ENCODE peak calls at places on chromosomes 4 and X, in six cellular contexts. One of them, this sample, is unnamed.

GRCh38 chr4:6910340-6910959 is 824 bp downstream of the TBC1D14 start:
- DNase-seq in NB4: peak
- DNase-seq in A549: peak
- DNase-seq in HepG2: no peak
- DNase-seq in K562: peak
- DNase-seq in endothelial cell of umbilical vein: no peak
- DNase-seq in this sample: no peak

GRCh38 chr4:94892051-94892450 is 134.3 kb downstream of the BMPR1B start:
- DNase-seq in NB4: no peak
- DNase-seq in A549: peak
- DNase-seq in HepG2: no peak
- DNase-seq in K562: no peak
- DNase-seq in endothelial cell of umbilical vein: peak
- DNase-seq in this sample: no peak

GRCh38 chr4:1010522-1011021 is 854 bp upstream of the FGFRL1 start:
- DNase-seq in NB4: peak
- DNase-seq in A549: peak
- DNase-seq in HepG2: no peak
- DNase-seq in K562: peak
- DNase-seq in endothelial cell of umbilical vein: peak
- DNase-seq in this sample: no peak

GRCh38 chr4:182254381-182254780 is 11.2 kb downstream of the TENM3 start:
- DNase-seq in NB4: no peak
- DNase-seq in A549: no peak
- DNase-seq in HepG2: no peak
- DNase-seq in K562: no peak
- DNase-seq in endothelial cell of umbilical vein: no peak
- DNase-seq in this sample: no peak

GRCh38 chrX:12956704-12957541 is 18.0 kb upstream of the TMSB4X start:
- DNase-seq in NB4: peak
- DNase-seq in A549: peak
- DNase-seq in HepG2: no peak
- DNase-seq in K562: peak
- DNase-seq in endothelial cell of umbilical vein: peak
- DNase-seq in this sample: peak

GRCh38 chr4:98101988-98102387 is 41.3 kb downstream of the STPG2 start:
- DNase-seq in NB4: no peak
- DNase-seq in A549: no peak
- DNase-seq in HepG2: no peak
- DNase-seq in K562: no peak
- DNase-seq in endothelial cell of umbilical vein: no peak
- DNase-seq in this sample: no peak

GRCh38 chr4:5894266-5894665 is 1.4 kb upstream of the CRMP1 start:
- DNase-seq in NB4: no peak
- DNase-seq in A549: no peak
- DNase-seq in HepG2: no peak
- DNase-seq in K562: no peak
- DNase-seq in endothelial cell of umbilical vein: no peak
- DNase-seq in this sample: no peak

GRCh38 chr4:52864816-52865215 is 2.7 kb downstream of the RASL11B start:
- DNase-seq in NB4: no peak
- DNase-seq in A549: no peak
- DNase-seq in HepG2: no peak
- DNase-seq in K562: no peak
- DNase-seq in endothelial cell of umbilical vein: peak
- DNase-seq in this sample: no peak

GRCh38 chr4:32207456-32207855 is 1487.3 kb downstream of the PCDH7 start:
- DNase-seq in NB4: no peak
- DNase-seq in A549: no peak
- DNase-seq in HepG2: no peak
- DNase-seq in K562: no peak
- DNase-seq in endothelial cell of umbilical vein: no peak
- DNase-seq in this sample: no peak

GRCh38 chrX:136028383-136028984 is 43.2 kb downstream of the SLC9A6 start:
- DNase-seq in NB4: peak
- DNase-seq in A549: peak
- DNase-seq in HepG2: peak
- DNase-seq in K562: peak
- DNase-seq in endothelial cell of umbilical vein: peak
- DNase-seq in this sample: no peak

GRCh38 chr4:1293981-1294380 is 4.3 kb downstream of the MAEA start:
- DNase-seq in NB4: no peak
- DNase-seq in A549: no peak
- DNase-seq in HepG2: no peak
- DNase-seq in K562: no peak
- DNase-seq in endothelial cell of umbilical vein: no peak
- DNase-seq in this sample: no peak

GRCh38 chr4:3827616-3828492 is 61.7 kb downstream of the ADRA2C start:
- DNase-seq in NB4: no peak
- DNase-seq in A549: peak
- DNase-seq in HepG2: peak
- DNase-seq in K562: no peak
- DNase-seq in endothelial cell of umbilical vein: no peak
- DNase-seq in this sample: no peak

GRCh38 chrX:8890794-8891193 is 89.6 kb upstream of the FAM9A start:
- DNase-seq in NB4: no peak
- DNase-seq in A549: no peak
- DNase-seq in HepG2: no peak
- DNase-seq in K562: no peak
- DNase-seq in endothelial cell of umbilical vein: no peak
- DNase-seq in this sample: no peak

GRCh38 chr4:121304843-121305348 is 75.9 kb downstream of the QRFPR start:
- DNase-seq in NB4: no peak
- DNase-seq in A549: no peak
- DNase-seq in HepG2: no peak
- DNase-seq in K562: no peak
- DNase-seq in endothelial cell of umbilical vein: no peak
- DNase-seq in this sample: no peak

GRCh38 chr4:147924604-147925412 is 192.9 kb downstream of the ARHGAP10 start:
- DNase-seq in NB4: peak
- DNase-seq in A549: peak
- DNase-seq in HepG2: peak
- DNase-seq in K562: no peak
- DNase-seq in endothelial cell of umbilical vein: peak
- DNase-seq in this sample: no peak

GRCh38 chr4:47442980-47443379 is 20.5 kb downstream of the COMMD8 start:
- DNase-seq in NB4: peak
- DNase-seq in A549: no peak
- DNase-seq in HepG2: no peak
- DNase-seq in K562: no peak
- DNase-seq in endothelial cell of umbilical vein: no peak
- DNase-seq in this sample: no peak

GRCh38 chr4:177451108-177451500 is 8.9 kb upstream of the AGA start:
- DNase-seq in NB4: peak
- DNase-seq in A549: no peak
- DNase-seq in HepG2: no peak
- DNase-seq in K562: no peak
- DNase-seq in endothelial cell of umbilical vein: no peak
- DNase-seq in this sample: no peak

GRCh38 chr4:185395255-185395955 is at the start of gene LRP2BP:
- DNase-seq in NB4: peak
- DNase-seq in A549: no peak
- DNase-seq in HepG2: peak
- DNase-seq in K562: no peak
- DNase-seq in endothelial cell of umbilical vein: peak
- DNase-seq in this sample: peak

GRCh38 chr4:146336413-146336807 is 122.1 kb downstream of the REELD1 start:
- DNase-seq in NB4: no peak
- DNase-seq in A549: peak
- DNase-seq in HepG2: peak
- DNase-seq in K562: no peak
- DNase-seq in endothelial cell of umbilical vein: peak
- DNase-seq in this sample: no peak

GRCh38 chr4:98433608-98434198 is 172.5 kb downstream of the RAP1GDS1 start:
- DNase-seq in NB4: no peak
- DNase-seq in A549: no peak
- DNase-seq in HepG2: no peak
- DNase-seq in K562: no peak
- DNase-seq in endothelial cell of umbilical vein: no peak
- DNase-seq in this sample: no peak

DNA sequence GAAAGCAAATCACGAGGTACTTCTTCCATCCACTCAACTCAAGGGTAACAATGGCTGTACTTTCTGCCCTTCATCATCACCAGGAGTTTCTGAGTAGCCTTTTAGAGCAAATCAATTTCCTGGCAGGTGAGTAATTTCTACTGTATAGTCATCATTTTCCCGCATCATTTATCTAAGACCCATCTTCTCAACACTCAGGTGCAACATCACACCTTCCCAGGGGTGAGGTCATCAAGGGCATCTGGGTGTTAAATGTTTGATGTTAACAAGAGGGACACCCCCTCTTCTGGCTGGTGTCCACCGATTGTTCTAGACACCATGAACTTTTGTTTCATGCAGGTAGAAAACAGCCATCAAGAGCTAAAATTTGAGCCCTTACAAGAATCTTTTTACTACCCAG is 313.4 kb upstream of the MAGEB2 start:
- DNase-seq in NB4: no peak
- DNase-seq in A549: no peak
- DNase-seq in HepG2: no peak
- DNase-seq in K562: no peak
- DNase-seq in endothelial cell of umbilical vein: no peak
- DNase-seq in this sample: no peak
- TF ChIP-seq MYC in NB4: no peak
- TF ChIP-seq MYC in A549: no peak
- TF ChIP-seq MYC in HepG2: no peak
- TF ChIP-seq MYC in K562: no peak
- TF ChIP-seq MYC in endothelial cell of umbilical vein: no peak
- TF ChIP-seq MYC in this sample: no peak

GRCh38 chr4:143406523-143406922 is 69.8 kb downstream of the GAB1 start:
- DNase-seq in NB4: no peak
- DNase-seq in A549: no peak
- DNase-seq in HepG2: peak
- DNase-seq in K562: no peak
- DNase-seq in endothelial cell of umbilical vein: peak
- DNase-seq in this sample: no peak
- TF ChIP-seq MYC in NB4: no peak
- TF ChIP-seq MYC in A549: no peak
- TF ChIP-seq MYC in HepG2: no peak
- TF ChIP-seq MYC in K562: no peak
- TF ChIP-seq MYC in endothelial cell of umbilical vein: no peak
- TF ChIP-seq MYC in this sample: no peak

DNA sequence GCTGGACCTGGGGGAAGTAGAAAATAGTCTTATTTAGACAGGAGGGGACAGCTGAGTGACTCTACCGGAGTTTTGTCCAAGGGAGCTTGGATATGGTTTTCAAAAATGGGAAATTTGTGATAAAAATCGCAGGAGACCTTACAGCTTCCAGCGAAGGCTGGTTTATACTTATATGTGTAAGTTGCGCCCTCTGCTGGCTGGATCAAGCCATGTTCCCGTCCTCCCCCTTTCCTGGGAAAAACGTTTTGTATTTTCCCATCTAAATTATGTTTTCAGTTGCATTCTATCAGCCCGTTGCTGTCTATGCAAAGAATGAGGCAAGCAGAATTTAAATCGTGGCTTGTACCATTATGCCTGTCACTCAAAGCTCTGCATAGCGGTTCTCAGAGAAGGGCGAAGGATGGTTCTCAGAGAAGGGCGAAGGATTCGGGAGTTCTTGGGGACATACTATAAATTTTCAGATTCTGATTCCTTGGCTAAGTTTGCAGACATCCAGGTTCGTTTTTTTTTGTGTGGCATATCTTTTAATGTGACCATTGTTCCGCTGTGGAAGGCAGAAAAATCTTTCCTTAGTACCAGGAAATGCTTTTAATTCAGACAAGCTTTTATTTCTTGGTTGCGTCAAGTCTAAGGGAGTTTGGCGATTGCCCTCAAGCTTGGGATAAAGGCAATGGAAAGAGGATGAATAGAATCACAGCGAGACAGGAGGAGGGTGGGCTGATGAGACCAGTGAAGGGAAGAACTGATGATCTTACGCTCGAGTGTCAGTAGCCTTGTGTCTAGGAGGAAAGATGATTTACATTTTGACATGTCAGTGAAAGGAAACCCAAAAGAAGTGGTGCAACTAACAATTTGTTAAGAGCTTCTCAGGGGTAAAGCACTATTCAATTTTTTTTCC is 128.5 kb upstream of the ARX start:
- DNase-seq in NB4: peak
- DNase-seq in A549: peak
- DNase-seq in HepG2: peak
- DNase-seq in K562: peak
- DNase-seq in endothelial cell of umbilical vein: peak
- DNase-seq in this sample: no peak
- TF ChIP-seq MYC in NB4: no peak
- TF ChIP-seq MYC in A549: no peak
- TF ChIP-seq MYC in HepG2: no peak
- TF ChIP-seq MYC in K562: no peak
- TF ChIP-seq MYC in endothelial cell of umbilical vein: no peak
- TF ChIP-seq MYC in this sample: no peak

DNA sequence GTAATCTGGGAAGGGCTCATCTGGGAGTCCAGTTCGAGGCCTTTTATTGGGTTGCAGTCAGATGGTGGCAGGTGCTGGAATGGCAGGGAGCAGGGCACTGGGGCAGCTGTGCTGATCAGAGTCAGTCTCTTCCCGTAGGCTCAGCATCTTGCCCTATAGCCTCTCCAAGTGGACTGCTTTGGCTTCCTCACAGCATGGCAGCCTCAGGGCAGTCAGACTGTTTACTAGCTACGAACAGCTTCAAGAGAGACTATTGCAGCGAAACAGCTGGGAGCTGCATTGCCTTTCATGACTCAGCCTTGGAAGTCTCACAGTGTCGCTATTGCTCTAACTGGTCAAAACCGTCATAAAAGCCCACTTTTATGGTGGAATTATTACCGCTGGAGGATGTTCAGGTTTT is 26.8 kb upstream of the DUSP21 start:
- DNase-seq in NB4: no peak
- DNase-seq in A549: no peak
- DNase-seq in HepG2: no peak
- DNase-seq in K562: no peak
- DNase-seq in endothelial cell of umbilical vein: no peak
- DNase-seq in this sample: no peak
- TF ChIP-seq MYC in NB4: no peak
- TF ChIP-seq MYC in A549: no peak
- TF ChIP-seq MYC in HepG2: no peak
- TF ChIP-seq MYC in K562: no peak
- TF ChIP-seq MYC in endothelial cell of umbilical vein: no peak
- TF ChIP-seq MYC in this sample: no peak

GRCh38 chr4:155591201-155591600 is 75.4 kb upstream of the GUCY1A1 start:
- DNase-seq in NB4: no peak
- DNase-seq in A549: no peak
- DNase-seq in HepG2: no peak
- DNase-seq in K562: no peak
- DNase-seq in endothelial cell of umbilical vein: no peak
- DNase-seq in this sample: no peak
- TF ChIP-seq MYC in NB4: no peak
- TF ChIP-seq MYC in A549: no peak
- TF ChIP-seq MYC in HepG2: no peak
- TF ChIP-seq MYC in K562: no peak
- TF ChIP-seq MYC in endothelial cell of umbilical vein: no peak
- TF ChIP-seq MYC in this sample: no peak